ENCODE peak calls at places on chromosomes 12 and 14, in seven cellular contexts. H is Calu3; O is foreskin keratinocyte; G is ovary; R is GM20000; U is CD4-positive, alpha-beta T cell; Z is epithelial cell of esophagus. X is an unnamed sample.

GRCh38 chr12:96195845-96196451 is 1.8 kb downstream of the ELK3 start:
- DNase-seq in H (peak), R (no peak), U (peak), Z (peak), G (no peak), O (no peak), X (peak)

GRCh38 chr14:68146812-68147211 is 327.2 kb downstream of the RAD51B start:
- DNase-seq in O (peak), H (peak), R (no peak), Z (peak), U (no peak), G (no peak), X (peak)

GRCh38 chr14:88129306-88130056 is 124.5 kb downstream of the GPR65 start:
- DNase-seq in U (no peak), O (peak), H (no peak), G (no peak), R (peak), Z (peak), X (peak)

GRCh38 chr14:93078830-93079229 is 36.9 kb downstream of the ITPK1 start:
- DNase-seq in O (no peak), R (no peak), Z (no peak), G (no peak), H (no peak), U (no peak), X (no peak)

GRCh38 chr12:11834925-11835324 is 185.5 kb downstream of the ETV6 start:
- DNase-seq in R (no peak), Z (no peak), U (no peak), H (no peak), G (no peak), O (no peak), X (no peak)

GRCh38 chr12:107318804-107319535 is 225.6 kb upstream of the CRY1 start:
- DNase-seq in H (peak), O (peak), G (no peak), Z (peak), R (peak), U (peak), X (peak)

GRCh38 chr14:55614304-55614703 is 34.3 kb downstream of the KTN1 start:
- DNase-seq in O (no peak), H (no peak), U (no peak), G (no peak), Z (no peak), R (no peak), X (no peak)

GRCh38 chr14:56087824-56088571 is 30.2 kb upstream of the PELI2 start:
- DNase-seq in Z (no peak), G (no peak), R (no peak), U (no peak), H (no peak), O (no peak), X (no peak)

GRCh38 chr14:64680013-64680674 is 24.1 kb upstream of the PLEKHG3 start:
- DNase-seq in Z (peak), O (peak), H (no peak), R (no peak), U (no peak), G (no peak), X (peak)

GRCh38 chr14:103008768-103009342 is 48.5 kb downstream of the CDC42BPB start:
- DNase-seq in U (no peak), R (no peak), O (no peak), Z (peak), G (no peak), H (no peak), X (peak)

GRCh38 chr12:108313609-108314331 is 25.3 kb downstream of the CMKLR1 start:
- DNase-seq in U (no peak), Z (no peak), R (no peak), H (no peak), O (no peak), G (no peak), X (no peak)

GRCh38 chr14:25988536-25988935 is 609.3 kb downstream of the NOVA1 start:
- DNase-seq in R (no peak), O (no peak), U (no peak), H (no peak), Z (no peak), G (no peak), X (no peak)

GRCh38 chr12:113373966-113374365 is 15.6 kb downstream of the PLBD2 start:
- DNase-seq in Z (peak), H (no peak), O (no peak), U (no peak), G (no peak), R (no peak), X (no peak)

GRCh38 chr12:92947589-92948215 is 18.6 kb upstream of the EEA1 start:
- DNase-seq in H (no peak), O (no peak), Z (no peak), R (no peak), G (no peak), U (no peak), X (no peak)

GRCh38 chr14:63642229-63642611 is 549 bp upstream of the WDR89 start:
- DNase-seq in G (peak), H (peak), Z (peak), U (peak), R (peak), O (peak), X (peak)

GRCh38 chr14:28773917-28774691 is 7.5 kb downstream of the FOXG1 start:
- DNase-seq in O (no peak), R (no peak), Z (peak), G (no peak), U (no peak), H (no peak), X (no peak)

GRCh38 chr12:109544955-109545531 is 28.3 kb downstream of the MMAB start:
- DNase-seq in R (no peak), Z (peak), O (no peak), U (no peak), G (no peak), H (peak), X (peak)

GRCh38 chr14:61355892-61356325 is 34.5 kb downstream of the PRKCH start:
- DNase-seq in Z (peak), R (no peak), H (peak), U (no peak), O (peak), G (no peak), X (peak)

GRCh38 chr12:13045816-13046215 is 1.6 kb downstream of the FAM234B start:
- DNase-seq in O (no peak), G (no peak), H (no peak), Z (no peak), U (no peak), R (no peak), X (no peak)

GRCh38 chr12:25712169-25712568 is 159.1 kb upstream of the LMNTD1 start:
- DNase-seq in Z (no peak), H (no peak), R (no peak), G (no peak), U (no peak), O (no peak), X (no peak)

GRCh38 chr14:96811985-96812667 is 14.9 kb downstream of the VRK1 start:
- DNase-seq in Z (no peak), R (no peak), O (no peak), G (no peak), U (no peak), H (no peak), X (no peak)

GRCh38 chr14:99688629-99689028 is 4.5 kb downstream of the CYP46A1 start:
- DNase-seq in G (peak), H (no peak), R (no peak), O (no peak), U (no peak), Z (no peak), X (no peak)

GRCh38 chr12:45634273-45634917 is 95.1 kb upstream of the ARID2 start:
- DNase-seq in R (peak), G (no peak), O (no peak), H (no peak), Z (peak), U (no peak), X (no peak)

GRCh38 chr14:32635103-32635719 is 303.5 kb upstream of the NPAS3 start:
- DNase-seq in H (no peak), O (no peak), G (no peak), Z (peak), R (no peak), U (no peak), X (peak)

GRCh38 chr12:116333402-116333801 is 55.9 kb upstream of the MED13L start:
- DNase-seq in R (no peak), U (no peak), Z (no peak), H (no peak), G (no peak), O (no peak), X (no peak)

GRCh38 chr14:46651526-46652144 is at the start of gene RPL10L:
- DNase-seq in R (no peak), G (no peak), O (no peak), Z (no peak), U (no peak), H (no peak), X (no peak)
- TF ChIP-seq CTCF in R (no peak), G (no peak), O (peak), Z (no peak), U (no peak), H (no peak), X (no peak)

GRCh38 chr12:80189241-80189640 is 89.9 kb downstream of the OTOGL start:
- DNase-seq in O (no peak), Z (no peak), G (no peak), U (no peak), H (no peak), R (no peak), X (no peak)
- TF ChIP-seq CTCF in O (no peak), Z (no peak), G (no peak), U (no peak), H (no peak), R (no peak), X (no peak)

GRCh38 chr12:51484119-51484518 is 59.5 kb downstream of the SLC4A8 start:
- DNase-seq in Z (no peak), U (no peak), H (no peak), G (no peak), O (no peak), R (no peak), X (no peak)

GRCh38 chr12:51480978-51481377 is 56.3 kb downstream of the SLC4A8 start:
- DNase-seq in G (no peak), Z (no peak), H (no peak), O (no peak), R (peak), U (no peak), X (no peak)

GRCh38 chr12:51488281-51488680 is 63.6 kb downstream of the SLC4A8 start:
- DNase-seq in U (no peak), R (no peak), Z (no peak), G (no peak), O (no peak), H (no peak), X (no peak)

GRCh38 chr12:51482808-51483532 is 58.3 kb downstream of the SLC4A8 start:
- DNase-seq in U (no peak), Z (no peak), G (no peak), H (no peak), O (no peak), R (peak), X (no peak)
- TF ChIP-seq CTCF in U (no peak), Z (no peak), G (no peak), H (no peak), O (no peak), R (peak), X (no peak)

GRCh38 chr12:56900583-56900982 is 33.6 kb downstream of the SDR9C7 start:
- DNase-seq in U (no peak), H (no peak), G (no peak), O (peak), Z (peak), R (no peak), X (peak)
- TF ChIP-seq CTCF in U (no peak), H (no peak), G (no peak), O (peak), Z (no peak), R (no peak), X (peak)

GRCh38 chr12:68667286-68667685 is 19.5 kb upstream of the NUP107 start:
- DNase-seq in O (no peak), R (no peak), G (no peak), H (no peak), Z (no peak), U (no peak), X (no peak)

GRCh38 chr12:68667896-68668295 is 18.9 kb upstream of the NUP107 start:
- DNase-seq in O (no peak), R (no peak), U (no peak), G (no peak), Z (no peak), H (no peak), X (no peak)

GRCh38 chr12:68665016-68665569 is 21.7 kb upstream of the NUP107 start:
- DNase-seq in H (no peak), R (no peak), U (no peak), G (no peak), O (no peak), Z (no peak), X (no peak)
- TF ChIP-seq CTCF in H (no peak), R (no peak), U (no peak), G (no peak), O (peak), Z (no peak), X (no peak)

DNA sequence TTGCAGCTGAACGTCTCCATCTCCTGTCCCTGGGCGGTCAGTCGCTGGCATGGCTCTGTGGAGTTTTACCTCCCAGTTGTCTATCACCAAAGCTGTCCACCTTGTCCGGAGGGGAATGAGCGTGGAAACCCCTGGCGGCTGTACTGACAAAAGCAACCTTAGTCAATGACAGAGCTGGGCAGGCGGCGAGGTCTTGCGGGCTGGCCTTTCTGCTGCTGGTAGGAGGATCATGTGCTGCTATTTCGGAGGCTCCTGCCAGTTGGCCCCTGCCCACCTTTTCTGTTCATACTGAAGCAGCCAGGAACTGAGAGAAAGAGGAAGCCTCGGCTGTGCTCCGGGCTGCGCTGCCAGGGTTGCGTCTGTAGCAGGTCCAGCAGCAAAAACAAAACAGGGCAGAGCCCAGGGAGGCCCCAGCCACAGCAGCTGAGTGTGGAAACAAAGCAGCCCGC is 57.7 kb downstream of the HMGA2 start:
- DNase-seq in G (peak), R (peak), O (no peak), H (no peak), U (no peak), Z (no peak), X (no peak)
- TF ChIP-seq CTCF in G (peak), R (no peak), O (no peak), H (no peak), U (no peak), Z (peak), X (peak)

DNA sequence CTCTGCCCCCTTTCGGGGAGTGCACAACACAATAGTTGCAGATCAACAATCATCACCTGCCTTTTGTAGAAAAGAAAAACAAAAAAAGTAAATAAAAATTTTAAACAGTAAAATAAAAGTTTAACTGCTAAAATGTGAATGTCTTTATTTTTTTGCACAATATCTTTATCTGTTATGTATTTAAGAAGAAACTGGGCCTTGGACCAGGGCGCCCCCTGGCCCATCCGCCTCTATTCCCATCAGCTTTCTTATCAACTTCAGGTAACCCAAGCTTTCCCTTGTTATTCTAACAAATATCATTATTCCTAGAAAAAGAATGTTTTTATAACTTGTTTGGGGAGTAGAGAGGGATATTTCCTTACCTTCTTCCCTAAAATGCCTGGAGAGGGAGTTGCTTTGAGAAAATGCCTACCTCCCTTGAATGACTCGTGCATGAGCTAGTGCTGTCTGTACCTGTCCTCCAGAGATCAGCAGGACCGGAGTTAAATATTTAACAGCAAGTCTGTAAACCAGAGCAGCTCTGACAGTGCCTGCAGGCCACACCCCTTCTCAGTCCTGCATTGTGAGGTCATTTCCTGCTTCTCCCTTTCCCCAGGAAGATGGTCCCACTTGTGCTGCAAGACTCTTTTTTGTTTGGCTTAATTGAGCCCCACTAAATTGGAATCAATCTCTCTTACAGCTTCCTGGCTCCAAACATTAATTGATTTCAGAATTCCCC is 192.8 kb upstream of the RGS6 start:
- DNase-seq in U (no peak), R (no peak), O (peak), Z (peak), G (no peak), H (peak), X (peak)
- TF ChIP-seq CTCF in U (no peak), R (no peak), O (peak), Z (peak), G (no peak), H (no peak), X (no peak)